ENCODE peak calls at places on chromosomes 4 and X, in nine cellular contexts. One of them, this sample, is unnamed. For H3K4me1 and H3K9me3, the result is how much of the 10 kb centered on the place peaks cover.

GRCh38 chrX:53682885-53683555 is 3.5 kb downstream of the HUWE1 start:
- DNase-seq in A549: peak
- DNase-seq in thoracic aorta: no peak
- DNase-seq in cardiac muscle cell: peak
- DNase-seq in psoas muscle: no peak
- DNase-seq in GM23248: peak
- DNase-seq in endothelial cell of umbilical vein: peak
- DNase-seq in left lung: no peak
- DNase-seq in hepatocyte: peak
- DNase-seq in this sample: no peak

GRCh38 chrX:93673869-93674271 is at the start of gene FAM133A:
- DNase-seq in A549: no peak
- DNase-seq in thoracic aorta: peak
- DNase-seq in cardiac muscle cell: peak
- DNase-seq in psoas muscle: no peak
- DNase-seq in GM23248: peak
- DNase-seq in endothelial cell of umbilical vein: no peak
- DNase-seq in left lung: no peak
- DNase-seq in hepatocyte: peak
- DNase-seq in this sample: no peak

GRCh38 chrX:21374163-21374993 is at the start of gene CNKSR2:
- DNase-seq in A549: peak
- DNase-seq in thoracic aorta: no peak
- DNase-seq in cardiac muscle cell: peak
- DNase-seq in psoas muscle: peak
- DNase-seq in GM23248: peak
- DNase-seq in endothelial cell of umbilical vein: peak
- DNase-seq in left lung: peak
- DNase-seq in hepatocyte: peak
- DNase-seq in this sample: peak

GRCh38 chrX:134551365-134552095 is 91.6 kb downstream of the HPRT1 start:
- DNase-seq in A549: no peak
- DNase-seq in thoracic aorta: no peak
- DNase-seq in cardiac muscle cell: no peak
- DNase-seq in psoas muscle: no peak
- DNase-seq in GM23248: peak
- DNase-seq in endothelial cell of umbilical vein: peak
- DNase-seq in left lung: no peak
- DNase-seq in hepatocyte: no peak
- DNase-seq in this sample: no peak

GRCh38 chr4:25233737-25234389 is at the start of gene PI4K2B:
- DNase-seq in A549: peak
- DNase-seq in thoracic aorta: peak
- DNase-seq in cardiac muscle cell: peak
- DNase-seq in psoas muscle: peak
- DNase-seq in GM23248: peak
- DNase-seq in endothelial cell of umbilical vein: peak
- DNase-seq in left lung: peak
- DNase-seq in hepatocyte: peak
- DNase-seq in this sample: peak

GRCh38 chr4:76996445-76996844 is 46.9 kb downstream of the SEPTIN11 start:
- DNase-seq in A549: no peak
- DNase-seq in thoracic aorta: no peak
- DNase-seq in cardiac muscle cell: no peak
- DNase-seq in psoas muscle: no peak
- DNase-seq in GM23248: no peak
- DNase-seq in endothelial cell of umbilical vein: no peak
- DNase-seq in left lung: no peak
- DNase-seq in hepatocyte: no peak
- DNase-seq in this sample: no peak

GRCh38 chr4:30821891-30822612 is 101.9 kb downstream of the PCDH7 start:
- DNase-seq in A549: no peak
- DNase-seq in thoracic aorta: no peak
- DNase-seq in cardiac muscle cell: no peak
- DNase-seq in psoas muscle: no peak
- DNase-seq in GM23248: peak
- DNase-seq in endothelial cell of umbilical vein: peak
- DNase-seq in left lung: no peak
- DNase-seq in hepatocyte: no peak
- DNase-seq in this sample: no peak

GRCh38 chrX:50812995-50813842 is 775 bp downstream of the SHROOM4 start:
- DNase-seq in A549: peak
- DNase-seq in thoracic aorta: no peak
- DNase-seq in cardiac muscle cell: peak
- DNase-seq in psoas muscle: peak
- DNase-seq in GM23248: peak
- DNase-seq in endothelial cell of umbilical vein: peak
- DNase-seq in left lung: peak
- DNase-seq in hepatocyte: peak
- DNase-seq in this sample: peak

GRCh38 chr4:187383181-187383580 is 612.4 kb upstream of the ZFP42 start:
- DNase-seq in A549: no peak
- DNase-seq in thoracic aorta: no peak
- DNase-seq in cardiac muscle cell: no peak
- DNase-seq in psoas muscle: no peak
- DNase-seq in GM23248: no peak
- DNase-seq in endothelial cell of umbilical vein: no peak
- DNase-seq in left lung: no peak
- DNase-seq in hepatocyte: no peak
- DNase-seq in this sample: no peak

GRCh38 chr4:37326852-37327251 is 82.3 kb downstream of the NWD2 start:
- DNase-seq in A549: no peak
- DNase-seq in thoracic aorta: no peak
- DNase-seq in cardiac muscle cell: no peak
- DNase-seq in psoas muscle: no peak
- DNase-seq in GM23248: no peak
- DNase-seq in endothelial cell of umbilical vein: no peak
- DNase-seq in left lung: no peak
- DNase-seq in hepatocyte: no peak
- DNase-seq in this sample: no peak

GRCh38 chr4:16264798-16265197 is 38.5 kb upstream of the TAPT1 start:
- DNase-seq in A549: peak
- DNase-seq in thoracic aorta: no peak
- DNase-seq in cardiac muscle cell: peak
- DNase-seq in psoas muscle: no peak
- DNase-seq in GM23248: peak
- DNase-seq in endothelial cell of umbilical vein: peak
- DNase-seq in left lung: no peak
- DNase-seq in hepatocyte: peak
- DNase-seq in this sample: no peak

GRCh38 chr4:184288451-184289178 is 70.9 kb upstream of the ENPP6 start:
- DNase-seq in A549: no peak
- DNase-seq in thoracic aorta: no peak
- DNase-seq in cardiac muscle cell: no peak
- DNase-seq in psoas muscle: no peak
- DNase-seq in GM23248: no peak
- DNase-seq in endothelial cell of umbilical vein: no peak
- DNase-seq in left lung: no peak
- DNase-seq in hepatocyte: no peak
- DNase-seq in this sample: no peak

GRCh38 chr4:184284742-184285141 is 67.1 kb upstream of the ENPP6 start:
- DNase-seq in A549: no peak
- DNase-seq in thoracic aorta: no peak
- DNase-seq in cardiac muscle cell: no peak
- DNase-seq in psoas muscle: no peak
- DNase-seq in GM23248: no peak
- DNase-seq in endothelial cell of umbilical vein: no peak
- DNase-seq in left lung: no peak
- DNase-seq in hepatocyte: no peak
- DNase-seq in this sample: no peak

GRCh38 chr4:184287697-184288255 is 70.1 kb upstream of the ENPP6 start:
- DNase-seq in A549: no peak
- DNase-seq in thoracic aorta: no peak
- DNase-seq in cardiac muscle cell: no peak
- DNase-seq in psoas muscle: no peak
- DNase-seq in GM23248: peak
- DNase-seq in endothelial cell of umbilical vein: peak
- DNase-seq in left lung: peak
- DNase-seq in hepatocyte: peak
- DNase-seq in this sample: peak

GRCh38 chr4:184284336-184284690 is 66.6 kb upstream of the ENPP6 start:
- DNase-seq in A549: no peak
- DNase-seq in thoracic aorta: no peak
- DNase-seq in cardiac muscle cell: no peak
- DNase-seq in psoas muscle: no peak
- DNase-seq in GM23248: no peak
- DNase-seq in endothelial cell of umbilical vein: no peak
- DNase-seq in left lung: no peak
- DNase-seq in hepatocyte: no peak
- DNase-seq in this sample: no peak

DNA sequence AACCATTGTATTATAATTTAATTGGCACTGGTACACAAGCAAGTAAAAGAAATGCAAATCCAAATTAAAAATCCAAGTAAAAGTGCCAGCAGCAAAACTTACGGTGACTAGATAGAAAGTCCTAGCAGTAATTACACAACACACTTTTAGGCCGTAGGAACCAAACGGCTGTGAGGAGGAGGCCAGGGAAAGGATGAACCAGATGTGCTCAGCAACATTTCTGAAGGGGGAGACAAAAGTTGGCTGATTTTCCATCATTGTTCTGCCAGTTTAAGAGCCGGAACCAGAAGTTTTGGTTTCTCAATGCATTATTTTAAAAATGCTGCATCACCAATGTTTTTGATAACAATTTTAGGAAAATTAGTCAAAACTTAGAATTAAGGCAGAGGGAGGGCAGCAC is 68.7 kb upstream of the ENPP6 start:
- DNase-seq in A549: no peak
- DNase-seq in thoracic aorta: no peak
- DNase-seq in cardiac muscle cell: no peak
- DNase-seq in psoas muscle: no peak
- DNase-seq in GM23248: peak
- DNase-seq in endothelial cell of umbilical vein: no peak
- DNase-seq in left lung: no peak
- DNase-seq in hepatocyte: no peak
- DNase-seq in this sample: no peak
- H3K4me1 ChIP-seq in A549: under half
- H3K4me1 ChIP-seq in thoracic aorta: under half
- H3K4me1 ChIP-seq in cardiac muscle cell: under half
- H3K4me1 ChIP-seq in psoas muscle: under half
- H3K4me1 ChIP-seq in GM23248: under half
- H3K4me1 ChIP-seq in endothelial cell of umbilical vein: under half
- H3K4me1 ChIP-seq in left lung: under half
- H3K4me1 ChIP-seq in hepatocyte: under half
- H3K4me1 ChIP-seq in this sample: under half

DNA sequence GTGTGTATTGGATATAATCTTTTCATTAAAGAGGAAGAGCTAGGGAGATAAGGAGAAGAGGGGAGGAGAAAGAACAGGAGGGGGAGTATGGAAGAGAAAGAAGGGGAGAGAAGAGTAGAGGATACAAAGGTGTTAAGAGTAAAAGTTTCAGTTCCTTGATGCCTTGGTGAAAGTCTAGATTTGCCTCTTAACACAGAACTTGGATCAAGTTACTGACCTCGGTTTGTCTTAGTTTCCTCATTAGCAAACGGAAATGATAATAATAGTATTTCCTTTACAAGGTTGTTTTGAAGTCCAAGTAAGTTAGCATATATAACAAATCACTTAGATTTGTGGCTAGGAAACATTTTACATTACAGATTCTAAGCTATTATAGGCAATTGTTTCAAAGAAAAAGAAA is 287.1 kb downstream of the PPARGC1A start:
- DNase-seq in A549: no peak
- DNase-seq in thoracic aorta: no peak
- DNase-seq in cardiac muscle cell: no peak
- DNase-seq in psoas muscle: no peak
- DNase-seq in GM23248: no peak
- DNase-seq in endothelial cell of umbilical vein: no peak
- DNase-seq in left lung: no peak
- DNase-seq in hepatocyte: no peak
- DNase-seq in this sample: no peak
- H3K4me3 ChIP-seq in A549: no peak
- H3K4me3 ChIP-seq in thoracic aorta: no peak
- H3K4me3 ChIP-seq in cardiac muscle cell: no peak
- H3K4me3 ChIP-seq in psoas muscle: no peak
- H3K4me3 ChIP-seq in GM23248: no peak
- H3K4me3 ChIP-seq in endothelial cell of umbilical vein: no peak
- H3K4me3 ChIP-seq in left lung: no peak
- H3K4me3 ChIP-seq in hepatocyte: no peak
- H3K4me3 ChIP-seq in this sample: no peak

GRCh38 chr4:149322203-149322602 is 493.4 kb downstream of the IQCM start:
- DNase-seq in A549: no peak
- DNase-seq in thoracic aorta: no peak
- DNase-seq in cardiac muscle cell: no peak
- DNase-seq in psoas muscle: no peak
- DNase-seq in GM23248: no peak
- DNase-seq in endothelial cell of umbilical vein: no peak
- DNase-seq in left lung: no peak
- DNase-seq in hepatocyte: no peak
- DNase-seq in this sample: no peak
- H3K9me3 ChIP-seq in A549: under half
- H3K9me3 ChIP-seq in thoracic aorta: under half
- H3K9me3 ChIP-seq in cardiac muscle cell: under half
- H3K9me3 ChIP-seq in psoas muscle: under half
- H3K9me3 ChIP-seq in GM23248: under half
- H3K9me3 ChIP-seq in endothelial cell of umbilical vein: under half
- H3K9me3 ChIP-seq in left lung: under half
- H3K9me3 ChIP-seq in hepatocyte: under half
- H3K9me3 ChIP-seq in this sample: under half

DNA sequence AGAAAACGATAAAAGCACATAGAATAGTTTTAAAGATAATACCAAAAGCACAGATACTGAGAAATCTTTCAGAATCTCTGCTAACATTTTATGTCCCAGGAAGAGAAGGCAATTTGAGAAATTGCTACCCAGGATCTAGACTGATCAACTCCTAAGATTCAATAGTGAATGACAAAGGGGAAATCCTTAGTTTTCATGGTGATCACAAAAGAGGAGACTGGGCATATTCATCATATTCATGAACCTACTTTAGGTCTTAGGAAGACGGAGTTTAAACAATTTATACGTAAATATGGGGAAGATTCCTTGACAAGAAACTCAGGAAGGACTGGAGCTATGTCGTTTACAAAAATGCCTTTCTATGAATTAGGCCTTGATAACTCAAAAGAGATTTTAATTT is 87.3 kb downstream of the SHISA3 start:
- DNase-seq in A549: no peak
- DNase-seq in thoracic aorta: no peak
- DNase-seq in cardiac muscle cell: no peak
- DNase-seq in psoas muscle: no peak
- DNase-seq in GM23248: no peak
- DNase-seq in endothelial cell of umbilical vein: no peak
- DNase-seq in left lung: no peak
- DNase-seq in hepatocyte: no peak
- DNase-seq in this sample: no peak
- H3K4me1 ChIP-seq in A549: under half
- H3K4me1 ChIP-seq in thoracic aorta: under half
- H3K4me1 ChIP-seq in cardiac muscle cell: under half
- H3K4me1 ChIP-seq in psoas muscle: under half
- H3K4me1 ChIP-seq in GM23248: under half
- H3K4me1 ChIP-seq in endothelial cell of umbilical vein: under half
- H3K4me1 ChIP-seq in left lung: under half
- H3K4me1 ChIP-seq in hepatocyte: under half
- H3K4me1 ChIP-seq in this sample: under half